ENCODE peak calls at places on chromosomes 13 and 19, in five cellular contexts. T, B, F, A and C are unnamed samples. For H3K27me3, the result is how much of the 10 kb centered on the place peaks cover.

GRCh38 chr13:46866150-46866549 is 30.7 kb downstream of the HTR2A start:
- DNase-seq in A (no peak), F (peak), B (no peak), T (no peak), C (peak)

GRCh38 chr13:97627566-97627965 is 193.6 kb downstream of the RAP2A start:
- DNase-seq in F (peak), A (peak), B (peak), T (no peak), C (peak)

GRCh38 chr19:43555185-43555770 is 20.0 kb downstream of the XRCC1 start:
- DNase-seq in F (peak), B (peak), A (peak), T (peak), C (peak)

GRCh38 chr19:27971071-27971470 is 1241.9 kb downstream of the UQCRFS1 start:
- DNase-seq in B (no peak), F (no peak), T (no peak), A (no peak), C (no peak)

GRCh38 chr19:6236310-6237291 is 43.2 kb downstream of the MLLT1 start:
- DNase-seq in T (peak), A (no peak), B (peak), F (peak), C (no peak)

GRCh38 chr13:89097994-89098393 is 1426.8 kb downstream of the SLITRK5 start:
- DNase-seq in A (no peak), F (no peak), B (no peak), T (no peak), C (no peak)

GRCh38 chr13:83151308-83151660 is 731.0 kb downstream of the SLITRK1 start:
- DNase-seq in T (no peak), A (no peak), B (no peak), F (no peak), C (no peak)

GRCh38 chr19:392375-392970 is 16.5 kb downstream of the C2CD4C start:
- DNase-seq in B (no peak), A (no peak), F (no peak), T (peak), C (no peak)

GRCh38 chr13:83881917-83882625 is at the start of gene SLITRK1:
- DNase-seq in B (no peak), A (peak), T (peak), F (peak), C (no peak)

GRCh38 chr19:32387701-32388392 is 17.7 kb upstream of the DPY19L3 start:
- DNase-seq in B (peak), F (no peak), A (no peak), T (no peak), C (no peak)

GRCh38 chr19:30318261-30318660 is 53.9 kb upstream of the ZNF536 start:
- DNase-seq in A (no peak), T (no peak), F (no peak), B (no peak), C (no peak)

GRCh38 chr13:41053384-41053826 is 7.9 kb upstream of the WBP4 start:
- DNase-seq in T (no peak), A (no peak), F (no peak), B (no peak), C (no peak)

GRCh38 chr13:45769072-45769471 is 67.0 kb downstream of the CBY2 start:
- DNase-seq in F (no peak), A (no peak), B (no peak), T (no peak), C (no peak)

GRCh38 chr19:4913996-4914735 is 4.9 kb downstream of the UHRF1 start:
- DNase-seq in A (no peak), B (no peak), T (no peak), F (no peak), C (no peak)

GRCh38 chr19:34808566-34808965 is 35.6 kb upstream of the ZNF599 start:
- DNase-seq in A (no peak), T (no peak), B (no peak), F (no peak), C (no peak)

GRCh38 chr13:99845136-99845874 is 126.3 kb downstream of the ZIC5 start:
- DNase-seq in B (no peak), F (no peak), A (no peak), T (no peak), C (no peak)

GRCh38 chr13:91714726-91715334 is 316.4 kb downstream of the GPC5 start:
- DNase-seq in B (no peak), T (no peak), A (no peak), F (no peak), C (no peak)

GRCh38 chr13:80551650-80552497 is 210.9 kb upstream of the SPRY2 start:
- DNase-seq in T (no peak), F (no peak), B (no peak), A (no peak), C (no peak)

GRCh38 chr19:50832666-50833065 is 708 bp downstream of the KLK15 start:
- DNase-seq in A (no peak), B (no peak), F (no peak), T (no peak), C (no peak)

GRCh38 chr19:50829801-50830200 is 3.6 kb downstream of the KLK15 start:
- DNase-seq in A (no peak), B (no peak), F (peak), T (no peak), C (no peak)

GRCh38 chr19:50833117-50833801 is at the start of gene KLK15:
- DNase-seq in A (no peak), T (no peak), F (no peak), B (no peak), C (no peak)

GRCh38 chr19:50831026-50831396 is 2.4 kb downstream of the KLK15 start:
- DNase-seq in F (no peak), A (no peak), B (no peak), T (no peak), C (no peak)

GRCh38 chr19:50830266-50831025 is 2.9 kb downstream of the KLK15 start:
- DNase-seq in B (no peak), A (no peak), F (no peak), T (no peak), C (no peak)
- H3K27me3 ChIP-seq in B (under half), A (under half), F (under half), T (under half), C (under half)

GRCh38 chr19:13154911-13155471 is 4.8 kb downstream of the IER2 start:
- DNase-seq in F (peak), A (peak), T (peak), B (peak), C (peak)
- TF ChIP-seq POLR2A in F (no peak), A (no peak), T (peak), B (no peak), C (no peak)

DNA sequence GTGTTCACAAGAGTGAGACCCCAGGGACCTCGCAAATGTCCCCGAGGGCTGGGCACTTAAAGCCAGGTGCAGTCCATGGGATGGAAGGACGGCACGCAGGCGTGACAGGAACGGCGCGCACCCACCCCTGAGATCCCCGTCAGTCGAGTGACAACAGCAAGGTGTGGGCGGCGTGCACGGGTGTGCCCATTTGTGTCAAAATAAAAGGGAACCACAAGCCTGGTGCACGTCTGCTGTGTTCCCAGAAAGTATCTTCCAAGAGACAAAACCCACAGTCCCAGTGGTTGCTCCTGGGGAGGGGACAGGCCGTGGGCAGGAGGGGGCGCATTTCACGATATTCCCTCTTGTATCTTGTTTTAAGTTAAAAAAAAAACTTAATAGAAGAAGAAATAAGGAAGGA is 15.7 kb upstream of the CACTIN start:
- DNase-seq in T (no peak), F (no peak), B (no peak), A (no peak), C (no peak)
- TF ChIP-seq CTCF in T (no peak), F (no peak), B (no peak), A (no peak), C (no peak)

DNA sequence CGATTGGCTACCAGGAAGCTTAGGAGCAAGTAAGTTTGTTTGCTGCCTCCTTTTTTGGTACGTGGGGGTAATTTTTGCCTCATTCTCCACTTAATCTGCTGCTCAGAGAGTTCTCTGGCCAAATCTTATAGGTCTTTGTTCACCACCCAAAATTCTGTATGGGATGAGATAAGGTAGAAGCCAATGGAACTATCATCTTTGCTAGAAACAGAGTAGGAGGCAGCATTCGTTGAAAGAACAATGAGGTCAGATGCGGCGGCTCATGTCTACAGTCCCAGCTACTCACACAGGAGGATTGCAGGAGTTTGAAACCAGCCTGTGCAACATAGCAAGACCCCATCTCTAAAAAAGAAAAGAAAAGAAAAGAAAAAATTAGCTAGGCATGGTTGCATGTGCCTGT is 5.0 kb upstream of the DNAAF3 start:
- DNase-seq in A (no peak), B (no peak), T (no peak), F (no peak), C (no peak)
- H3K27me3 ChIP-seq in A (under half), B (half or more), T (under half), F (under half), C (half or more)